ENCODE peak calls at places on chromosomes 1 and 21, in five cellular contexts. B is fibroblast of mammary gland, W is BE2C, I is IMR-90, L is transverse colon. S is an unnamed sample.
A peak's percentile ranks its signal among the peaks of the same experiment; 100 is the strongest.

GRCh38 chr21:18204931-18205330 is 39.7 kb upstream of the CHODL start:
- DNase-seq in B (no peak), L (no peak), W (no peak), I (no peak), S (no peak)

GRCh38 chr21:37532868-37533780 is 166.6 kb downstream of the DYRK1A start:
- DNase-seq in W (peak; percentile 38), I (peak; percentile 61), B (peak; percentile 59), L (no peak), S (peak; percentile 29)

GRCh38 chr1:92473781-92474495 is 12.8 kb downstream of the GFI1 start:
- DNase-seq in W (no peak), I (no peak), B (no peak), L (no peak), S (peak; percentile 45)

GRCh38 chr1:225603538-225604354 is 49.2 kb downstream of the ENAH start:
- DNase-seq in B (peak; percentile 71), L (no peak), W (no peak), I (peak; percentile 75), S (no peak)

GRCh38 chr1:155910621-155911121 is 478 bp downstream of the RIT1 start:
- DNase-seq in W (peak; percentile 17), I (peak; percentile 42), L (no peak), B (peak; percentile 37), S (peak; percentile 59)

GRCh38 chr1:178725603-178726517 is 816 bp downstream of the RALGPS2 start:
- DNase-seq in B (peak; percentile 82), I (peak; percentile 84), L (peak; percentile 87), W (peak; percentile 14), S (peak; percentile 38)

GRCh38 chr1:59680044-59680443 is 134.7 kb upstream of the HOOK1 start:
- DNase-seq in B (no peak), W (no peak), I (no peak), L (no peak), S (no peak)

GRCh38 chr21:42587036-42587435 is 66.4 kb upstream of the PDE9A start:
- DNase-seq in B (no peak), I (no peak), L (no peak), W (no peak), S (no peak)

GRCh38 chr21:29308456-29308783 is 9.7 kb downstream of the BACH1 start:
- DNase-seq in I (no peak), W (no peak), L (no peak), B (no peak), S (no peak)

GRCh38 chr1:48710318-48710717 is 66.4 kb downstream of the BEND5 start:
- DNase-seq in I (no peak), L (no peak), B (no peak), W (no peak), S (no peak)

GRCh38 chr1:40663324-40664166 is 1.9 kb downstream of the RIMS3 start:
- DNase-seq in B (no peak), I (no peak), L (no peak), W (peak; percentile 87), S (no peak)

GRCh38 chr1:117059334-117059677 is 820 bp upstream of the TTF2 start:
- DNase-seq in I (no peak), L (peak; percentile 78), B (no peak), W (peak; percentile 33), S (peak; percentile 60)

GRCh38 chr1:66294692-66295384 is 239.1 kb upstream of the SGIP1 start:
- DNase-seq in I (peak; percentile 70), L (no peak), B (peak; percentile 77), W (no peak), S (no peak)

GRCh38 chr1:23553206-23553895 is 6.0 kb downstream of the ID3 start:
- DNase-seq in B (no peak), L (no peak), I (no peak), W (no peak), S (no peak)

GRCh38 chr21:15210235-15210678 is 145.5 kb upstream of the NRIP1 start:
- DNase-seq in B (peak; percentile 89), L (peak; percentile 39), I (no peak), W (peak; percentile 61), S (no peak)

GRCh38 chr1:165695011-165695410 is 3.4 kb downstream of the ALDH9A1 start:
- DNase-seq in I (no peak), L (no peak), W (no peak), B (peak; percentile 35), S (no peak)

GRCh38 chr1:165696625-165697100 is 1.7 kb downstream of the ALDH9A1 start:
- DNase-seq in I (peak; percentile 89), W (no peak), L (no peak), B (peak; percentile 94), S (no peak)

GRCh38 chr1:165699577-165699976 is 1.2 kb upstream of the ALDH9A1 start:
- DNase-seq in B (no peak), I (no peak), W (no peak), L (no peak), S (no peak)

GRCh38 chr1:165697491-165697880 is 876 bp downstream of the ALDH9A1 start:
- DNase-seq in L (no peak), W (no peak), I (no peak), B (no peak), S (no peak)

DNA sequence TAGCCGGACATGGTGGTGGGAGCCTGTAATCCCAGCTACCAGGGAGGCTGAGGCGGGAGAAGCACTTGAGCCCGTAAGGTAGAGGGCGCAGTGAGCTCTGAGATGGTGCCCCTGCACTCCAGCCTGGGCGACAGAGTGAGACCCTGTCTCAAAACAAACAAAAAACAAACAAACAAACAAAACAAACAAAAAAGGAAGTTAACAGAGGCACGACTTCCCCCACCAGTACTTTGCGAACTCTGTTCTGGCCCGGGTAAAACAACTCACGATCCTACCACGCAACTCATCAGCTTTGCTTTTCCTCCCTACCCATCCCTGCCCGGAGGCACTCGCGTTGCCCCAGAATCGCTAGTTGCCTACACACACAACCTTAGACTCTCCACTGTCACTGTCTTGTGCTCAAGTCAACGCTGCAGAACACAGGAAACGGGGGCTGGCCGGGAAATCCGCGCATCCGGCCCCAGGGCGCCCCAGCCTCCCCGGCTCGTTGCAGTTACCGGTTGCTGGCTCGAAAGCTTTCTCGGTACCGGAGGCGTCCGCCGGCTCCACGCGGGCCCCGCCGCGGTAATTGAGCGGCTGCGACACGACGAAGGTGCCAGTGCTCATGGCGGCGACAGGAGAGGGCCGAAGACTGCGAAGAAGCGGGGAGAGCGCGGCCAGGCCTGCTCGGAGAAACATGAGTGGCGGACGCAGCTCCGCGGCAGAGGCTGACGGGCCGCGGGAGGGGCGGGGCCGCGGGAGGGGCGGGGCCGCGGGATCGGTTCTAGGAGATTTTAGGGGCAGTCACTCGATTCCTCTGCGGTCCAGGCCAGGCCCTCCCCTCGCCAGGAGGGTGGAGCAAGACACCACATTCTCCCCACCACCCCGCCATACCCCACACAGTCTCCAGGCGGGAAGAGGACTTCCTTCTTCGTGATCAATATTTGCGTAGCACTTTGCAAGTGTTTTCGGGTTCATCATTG is at the start of gene ALDH9A1:
- DNase-seq in B (peak; percentile 83), I (peak; percentile 76), L (peak; percentile 93), W (peak; percentile 89), S (peak; percentile 92)
- TF ChIP-seq CTCF in B (peak; percentile 29), I (peak; percentile 23), L (peak; percentile 19), W (peak; percentile 49), S (peak; percentile 47)

DNA sequence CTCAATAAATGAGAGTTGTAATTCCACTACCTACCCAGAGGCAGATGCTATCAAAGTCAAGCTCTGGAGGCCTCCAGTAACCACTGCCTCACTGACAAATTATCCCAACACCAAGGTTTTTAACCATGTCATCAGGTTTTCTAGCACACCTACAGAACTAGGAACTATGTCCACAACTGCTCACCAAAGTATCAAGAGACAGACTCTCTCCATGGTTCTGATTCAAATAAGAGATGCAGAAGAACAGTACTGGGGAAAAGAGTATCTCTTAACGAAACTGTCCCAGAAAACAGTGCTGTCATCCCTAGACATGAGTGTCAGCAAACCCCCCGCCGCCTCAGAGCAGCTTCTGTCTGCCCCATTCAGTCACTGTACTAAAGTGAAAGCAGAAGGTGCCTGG is 301.7 kb downstream of the OMA1 start:
- DNase-seq in L (no peak), B (no peak), I (no peak), W (no peak), S (no peak)
- TF ChIP-seq CTCF in L (no peak), B (no peak), I (no peak), W (no peak), S (no peak)

GRCh38 chr1:7857951-7858350 is 5.1 kb upstream of the UTS2 start:
- DNase-seq in B (no peak), I (no peak), L (no peak), W (no peak), S (no peak)

GRCh38 chr1:7853341-7854026 is 619 bp upstream of the UTS2 start:
- DNase-seq in L (no peak), W (no peak), B (no peak), I (no peak), S (no peak)

GRCh38 chr1:7857000-7857399 is 4.1 kb upstream of the UTS2 start:
- DNase-seq in L (no peak), W (no peak), I (no peak), B (no peak), S (no peak)

GRCh38 chr1:7859406-7859805 is 6.5 kb upstream of the UTS2 start:
- DNase-seq in L (no peak), W (no peak), B (no peak), I (no peak), S (no peak)

GRCh38 chr1:7856345-7856744 is 3.5 kb upstream of the UTS2 start:
- DNase-seq in W (peak; percentile 10), B (peak; percentile 12), L (no peak), I (no peak), S (peak; percentile 55)
- TF ChIP-seq CTCF in W (peak; percentile 28), B (peak; percentile 15), L (no peak), I (no peak), S (no peak)

DNA sequence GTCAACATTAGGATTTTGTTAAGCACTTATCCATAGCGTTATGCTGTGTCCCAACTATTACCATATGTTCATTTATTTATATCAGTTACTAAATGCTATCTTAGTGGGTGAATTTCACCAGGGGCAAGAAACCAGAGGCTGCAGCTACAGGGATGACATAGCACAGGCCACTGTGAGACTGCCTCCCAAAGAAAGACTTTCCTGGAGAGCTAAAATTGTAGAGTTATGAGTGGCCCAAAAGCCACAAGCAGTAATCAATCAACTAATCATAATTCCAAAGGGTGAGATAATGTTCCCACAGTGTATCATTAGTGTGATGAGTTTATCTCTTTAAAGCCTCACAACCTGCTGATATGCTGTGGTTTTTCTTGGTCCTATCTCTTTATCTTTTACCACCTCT is 3.8 kb upstream of the TGFB2 start:
- DNase-seq in B (no peak), W (no peak), L (no peak), I (no peak), S (no peak)
- TF ChIP-seq CTCF in B (no peak), W (no peak), L (no peak), I (no peak), S (no peak)

GRCh38 chr1:2857521-2857920 is 56.0 kb upstream of the TTC34 start:
- DNase-seq in L (no peak), I (no peak), B (no peak), W (no peak), S (no peak)
- TF ChIP-seq CTCF in L (no peak), I (no peak), B (no peak), W (no peak), S (no peak)

S was measured in GM13976.